ENCODE peak calls at places on chromosomes 2 and 18, in six cellular contexts. U is lower lobe of right lung, B is right cardiac atrium, P is OCI-LY7, L is RWPE1, Y is uterus. Q is an unnamed sample.

GRCh38 chr2:239393941-239394340 is 6.9 kb downstream of the HDAC4 start:
- DNase-seq in U (no peak), B (no peak), P (no peak), L (no peak), Y (no peak), Q (no peak)

GRCh38 chr2:46299365-46300263 is 2.4 kb downstream of the EPAS1 start:
- DNase-seq in U (peak), B (peak), P (no peak), L (peak), Y (peak), Q (no peak)

GRCh38 chr18:62925031-62925688 is 209.8 kb downstream of the PHLPP1 start:
- DNase-seq in U (no peak), B (no peak), P (no peak), L (peak), Y (no peak), Q (no peak)

GRCh38 chr2:36389081-36389480 is 33.5 kb downstream of the CRIM1 start:
- DNase-seq in U (no peak), B (no peak), P (no peak), L (peak), Y (no peak), Q (no peak)

GRCh38 chr18:21315741-21316187 is 73.7 kb downstream of the GREB1L start:
- DNase-seq in U (no peak), B (no peak), P (no peak), L (no peak), Y (no peak), Q (no peak)

GRCh38 chr2:38407111-38407682 is 30.1 kb upstream of the ATL2 start:
- DNase-seq in U (peak), B (peak), P (peak), L (no peak), Y (peak), Q (no peak)

GRCh38 chr2:239293450-239294430 is 107.1 kb downstream of the HDAC4 start:
- DNase-seq in U (peak), B (no peak), P (no peak), L (no peak), Y (no peak), Q (no peak)

GRCh38 chr18:11320981-11321380 is 171.6 kb upstream of the PIEZO2 start:
- DNase-seq in U (no peak), B (no peak), P (no peak), L (no peak), Y (no peak), Q (no peak)

GRCh38 chr2:212538156-212539144 is at the start of gene ERBB4:
- DNase-seq in U (peak), B (peak), P (no peak), L (no peak), Y (no peak), Q (no peak)

GRCh38 chr2:224952942-224953657 is 89.2 kb downstream of the DOCK10 start:
- DNase-seq in U (no peak), B (no peak), P (peak), L (no peak), Y (no peak), Q (no peak)

GRCh38 chr2:200305797-200306718 is at the start of gene SPATS2L:
- DNase-seq in U (peak), B (peak), P (peak), L (peak), Y (peak), Q (peak)

GRCh38 chr2:6968319-6969100 is 51.3 kb downstream of the RNF144A start:
- DNase-seq in U (no peak), B (no peak), P (no peak), L (no peak), Y (no peak), Q (no peak)

GRCh38 chr18:9337875-9338274 is 3.3 kb downstream of the TWSG1 start:
- DNase-seq in U (no peak), B (no peak), P (no peak), L (no peak), Y (no peak), Q (no peak)

GRCh38 chr2:143903172-143903856 is 616.6 kb downstream of the ZEB2 start:
- DNase-seq in U (no peak), B (no peak), P (no peak), L (no peak), Y (no peak), Q (no peak)

GRCh38 chr2:139805378-139805777 is 1025.2 kb upstream of the NXPH2 start:
- DNase-seq in U (no peak), B (no peak), P (no peak), L (no peak), Y (no peak), Q (no peak)

GRCh38 chr2:203859030-203859854 is 8.3 kb upstream of the CTLA4 start:
- DNase-seq in U (no peak), B (no peak), P (no peak), L (no peak), Y (no peak), Q (no peak)

GRCh38 chr2:17303054-17303453 is 215.2 kb downstream of the RAD51AP2 start:
- DNase-seq in U (no peak), B (no peak), P (no peak), L (peak), Y (no peak), Q (no peak)

GRCh38 chr2:112630268-112630667 is 15.5 kb upstream of the SLC20A1 start:
- DNase-seq in U (no peak), B (no peak), P (no peak), L (no peak), Y (no peak), Q (no peak)

GRCh38 chr2:112634153-112634873 is 11.4 kb upstream of the SLC20A1 start:
- DNase-seq in U (no peak), B (no peak), P (no peak), L (no peak), Y (no peak), Q (no peak)

GRCh38 chr2:112636605-112637288 is 9.0 kb upstream of the SLC20A1 start:
- DNase-seq in U (no peak), B (no peak), P (peak), L (no peak), Y (no peak), Q (no peak)

GRCh38 chr2:112634874-112635157 is 10.9 kb upstream of the SLC20A1 start:
- DNase-seq in U (no peak), B (no peak), P (no peak), L (no peak), Y (no peak), Q (no peak)

DNA sequence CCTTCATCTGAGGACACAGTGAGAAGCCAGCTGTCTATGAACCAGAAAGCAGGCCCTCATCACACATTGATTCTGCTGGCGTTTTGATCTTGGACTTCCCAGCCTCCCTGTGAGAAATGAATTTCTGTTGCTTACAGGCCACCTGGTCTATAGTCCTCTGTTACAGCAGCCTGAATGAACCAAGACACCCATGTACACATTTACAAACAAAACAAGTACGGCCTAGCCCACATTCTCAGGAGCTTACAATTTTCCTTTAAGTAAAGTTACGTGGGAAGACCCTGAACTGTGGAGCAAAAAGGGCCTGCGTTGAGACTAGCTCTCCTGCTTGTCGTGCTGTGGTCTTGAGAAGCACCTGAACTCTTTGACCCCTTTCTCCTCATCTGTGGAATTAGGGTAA is 12.0 kb upstream of the SLC20A1 start:
- DNase-seq in U (no peak), B (no peak), P (no peak), L (no peak), Y (no peak), Q (no peak)
- H3K27ac ChIP-seq in U (no peak), B (no peak), P (no peak), L (no peak), Y (no peak), Q (no peak)

DNA sequence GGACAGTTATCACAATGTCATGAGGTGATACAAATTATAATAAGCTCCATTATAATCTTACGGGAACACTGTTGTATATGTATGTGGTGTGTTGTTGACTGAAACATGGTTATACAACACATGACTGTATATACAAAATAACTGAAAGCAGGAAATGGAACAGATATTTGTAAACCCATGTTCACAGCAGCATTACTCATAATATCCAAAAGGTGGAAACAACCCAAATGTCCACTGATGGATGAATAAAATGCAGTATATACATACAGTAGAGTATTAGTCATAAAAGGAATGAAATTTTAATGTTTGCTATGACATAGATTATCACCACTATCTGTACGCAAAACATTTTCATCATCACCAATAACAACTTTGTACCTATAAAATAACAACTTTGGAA is 107.3 kb downstream of the USP34 start:
- DNase-seq in U (no peak), B (no peak), P (no peak), L (no peak), Y (no peak), Q (no peak)
- H3K27ac ChIP-seq in U (no peak), B (no peak), P (no peak), L (no peak), Y (no peak), Q (no peak)

GRCh38 chr2:54626884-54627283 is 96.6 kb upstream of the EML6 start:
- DNase-seq in U (no peak), B (no peak), P (no peak), L (no peak), Y (no peak), Q (no peak)
- H3K27ac ChIP-seq in U (peak), B (no peak), P (no peak), L (no peak), Y (peak), Q (no peak)

DNA sequence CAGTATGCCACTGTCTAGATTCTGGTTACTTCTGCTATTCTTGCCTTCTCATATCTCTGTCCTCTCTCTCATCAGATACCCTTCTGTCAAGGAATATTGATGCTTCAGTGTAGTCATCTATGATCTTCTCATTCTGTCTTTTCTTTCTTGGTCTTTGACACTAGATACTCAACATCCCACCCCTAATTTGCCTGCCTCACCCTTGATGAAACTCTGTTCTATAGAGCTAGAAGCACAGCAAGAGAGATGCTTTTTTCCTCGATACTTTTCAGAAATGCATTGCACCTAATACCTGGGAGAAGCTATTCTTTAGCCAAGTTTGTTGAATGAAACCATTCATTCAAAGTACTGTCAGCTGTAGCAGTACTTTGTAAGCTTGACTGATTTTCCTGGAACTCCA is 9.5 kb downstream of the SEPTIN2 start:
- DNase-seq in U (no peak), B (no peak), P (no peak), L (no peak), Y (no peak), Q (no peak)
- H3K27ac ChIP-seq in U (no peak), B (no peak), P (no peak), L (no peak), Y (no peak), Q (no peak)

DNA sequence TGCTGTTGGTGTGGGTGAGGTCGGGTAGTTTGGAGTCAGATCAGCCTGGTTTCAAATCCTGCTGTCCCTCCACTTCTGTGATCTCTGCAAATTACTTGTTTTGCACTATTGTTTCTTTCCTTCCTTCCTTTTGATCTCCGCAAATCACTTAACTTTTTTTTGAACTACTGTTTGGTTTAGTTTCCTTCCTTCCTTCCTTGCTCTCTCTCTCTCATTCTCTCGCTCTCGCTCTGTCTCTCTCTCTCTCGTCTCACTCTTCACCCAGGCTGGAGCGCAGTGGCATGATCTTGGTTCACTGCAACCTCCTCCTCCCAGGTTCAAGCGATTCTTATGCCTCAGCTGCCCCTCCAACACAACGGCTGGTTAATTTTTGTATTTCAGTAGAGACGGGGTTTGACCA is 141.6 kb upstream of the ITGA6 start:
- DNase-seq in U (no peak), B (no peak), P (no peak), L (no peak), Y (no peak), Q (no peak)
- H3K27ac ChIP-seq in U (no peak), B (peak), P (no peak), L (peak), Y (peak), Q (no peak)

DNA sequence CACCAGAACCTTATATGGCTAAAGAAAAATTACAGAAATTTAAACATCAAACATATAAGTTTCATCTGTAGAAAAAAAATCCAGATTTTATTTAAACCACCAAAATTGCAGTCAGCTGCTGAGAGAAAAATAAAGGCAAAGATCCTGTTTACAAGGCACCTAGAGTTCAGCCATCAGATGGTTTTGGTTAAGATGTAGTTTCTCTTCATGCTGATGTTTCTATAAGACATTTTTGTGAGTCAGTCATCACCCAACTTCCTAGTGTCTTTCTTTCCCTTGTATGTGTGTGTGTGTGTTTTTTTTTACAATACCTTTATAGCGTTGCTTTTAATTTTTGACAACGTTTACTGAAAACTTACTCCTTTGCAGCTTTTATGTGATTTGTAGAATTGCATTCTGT is 26.1 kb upstream of the MMADHC start:
- DNase-seq in U (no peak), B (no peak), P (no peak), L (no peak), Y (no peak), Q (no peak)
- H3K27ac ChIP-seq in U (no peak), B (no peak), P (no peak), L (no peak), Y (no peak), Q (no peak)

GRCh38 chr2:66478311-66478710 is 43.4 kb downstream of the MEIS1 start:
- DNase-seq in U (no peak), B (peak), P (no peak), L (no peak), Y (no peak), Q (no peak)
- H3K27ac ChIP-seq in U (no peak), B (peak), P (no peak), L (no peak), Y (no peak), Q (no peak)

GRCh38 chr2:217067787-217068186 is 207.9 kb upstream of the TNP1 start:
- DNase-seq in U (no peak), B (no peak), P (no peak), L (no peak), Y (no peak), Q (no peak)

GRCh38 chr2:217064234-217065103 is 204.6 kb upstream of the TNP1 start:
- DNase-seq in U (no peak), B (peak), P (no peak), L (no peak), Y (peak), Q (no peak)

GRCh38 chr2:217068677-217069250 is 208.9 kb upstream of the TNP1 start:
- DNase-seq in U (no peak), B (no peak), P (no peak), L (no peak), Y (no peak), Q (no peak)

GRCh38 chr2:217065695-217066405 is 206.0 kb upstream of the TNP1 start:
- DNase-seq in U (no peak), B (no peak), P (no peak), L (peak), Y (no peak), Q (no peak)

DNA sequence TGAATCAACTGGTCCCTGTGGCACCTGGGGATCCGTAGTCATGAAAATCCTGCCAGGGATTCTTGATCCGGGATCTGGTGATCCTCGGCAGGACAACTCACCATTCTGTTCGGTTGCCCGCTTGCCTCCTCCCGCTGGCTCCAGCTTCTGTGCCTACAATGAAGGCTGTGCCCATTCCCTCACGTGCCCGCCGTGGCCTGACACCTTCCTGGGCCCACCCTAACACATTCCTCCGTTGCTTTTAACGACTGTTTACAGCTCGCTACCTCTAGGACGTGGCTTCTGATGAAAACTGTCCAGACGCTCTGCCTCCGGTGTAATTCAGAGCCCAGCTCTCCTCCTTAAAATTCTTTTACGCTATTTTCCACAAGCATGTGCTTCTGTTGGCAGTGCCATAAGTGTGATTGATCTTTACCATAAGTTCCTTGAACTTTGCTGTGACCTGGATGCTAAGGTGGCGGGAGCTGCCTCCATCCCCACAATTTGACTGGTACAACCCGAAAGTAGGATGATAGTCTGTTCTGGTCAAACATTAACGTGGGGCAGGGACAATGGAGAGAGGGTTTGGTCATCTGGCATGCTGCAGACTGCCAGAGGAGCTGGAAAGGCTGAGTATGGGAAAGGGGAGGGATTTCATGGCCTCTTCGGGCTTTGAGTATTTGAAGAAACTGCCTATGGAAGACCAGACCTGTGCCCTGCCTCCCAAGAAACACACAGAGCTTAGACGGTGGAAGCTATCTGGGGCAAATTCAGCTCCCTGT is 206.8 kb upstream of the TNP1 start:
- DNase-seq in U (no peak), B (no peak), P (no peak), L (no peak), Y (no peak), Q (no peak)
- H3K27ac ChIP-seq in U (no peak), B (no peak), P (no peak), L (peak), Y (peak), Q (no peak)

GRCh38 chr2:43268066-43268971 is 41.9 kb upstream of the ZFP36L2 start:
- DNase-seq in U (no peak), B (peak), P (no peak), L (no peak), Y (no peak), Q (no peak)

GRCh38 chr2:43269074-43269572 is 42.7 kb upstream of the ZFP36L2 start:
- DNase-seq in U (peak), B (peak), P (no peak), L (no peak), Y (peak), Q (no peak)

GRCh38 chr2:43265006-43265770 is 38.8 kb upstream of the ZFP36L2 start:
- DNase-seq in U (no peak), B (peak), P (no peak), L (no peak), Y (peak), Q (no peak)

GRCh38 chr2:43267393-43267792 is 41.0 kb upstream of the ZFP36L2 start:
- DNase-seq in U (no peak), B (peak), P (no peak), L (no peak), Y (no peak), Q (no peak)

GRCh38 chr2:43266692-43267091 is 40.3 kb upstream of the ZFP36L2 start:
- DNase-seq in U (peak), B (peak), P (no peak), L (no peak), Y (peak), Q (no peak)
- H3K27ac ChIP-seq in U (peak), B (no peak), P (no peak), L (no peak), Y (peak), Q (no peak)

GRCh38 chr2:236512267-236512666 is 57.4 kb upstream of the ACKR3 start:
- DNase-seq in U (no peak), B (no peak), P (no peak), L (no peak), Y (no peak), Q (no peak)
- H3K27ac ChIP-seq in U (no peak), B (no peak), P (no peak), L (no peak), Y (no peak), Q (no peak)

Q was measured in effector memory CD4-positive, alpha-beta T cell.